ENCODE peak calls at places on chromosomes 6 and 20, in eight cellular contexts. D is heart right ventricle; U is CD4-positive, alpha-beta T cell; Q is ovary; P is mammary epithelial cell; B is left lung; F is astrocyte; L is psoas muscle. Y is an unnamed sample.
A peak's percentile ranks its signal among the peaks of the same experiment; 100 is the strongest.

GRCh38 chr6:113318553-113318952 is 538.6 kb upstream of the MARCKS start:
- DNase-seq in D (no peak), U (no peak), Q (no peak), P (no peak), B (no peak), F (peak; percentile 13), L (no peak), Y (no peak)

GRCh38 chr6:40778186-40778585 is 191.0 kb upstream of the LRFN2 start:
- DNase-seq in D (no peak), U (no peak), Q (no peak), P (peak; percentile 56), B (no peak), F (peak; percentile 23), L (no peak), Y (no peak)

GRCh38 chr6:11852061-11852619 is 73.5 kb upstream of the ADTRP start:
- DNase-seq in D (no peak), U (no peak), Q (no peak), P (no peak), B (no peak), F (no peak), L (no peak), Y (no peak)

GRCh38 chr6:107080036-107080435 is 35.3 kb downstream of the BEND3 start:
- DNase-seq in D (no peak), U (no peak), Q (no peak), P (no peak), B (no peak), F (no peak), L (no peak), Y (no peak)

GRCh38 chr6:139371421-139372253 is 2.8 kb downstream of the CITED2 start:
- DNase-seq in D (no peak), U (no peak), Q (no peak), P (no peak), B (no peak), F (peak; percentile 10), L (no peak), Y (no peak)

GRCh38 chr20:14951105-14951504 is 613.7 kb upstream of the FLRT3 start:
- DNase-seq in D (no peak), U (no peak), Q (no peak), P (peak; percentile 36), B (no peak), F (peak; percentile 3), L (no peak), Y (no peak)

GRCh38 chr20:1588869-1589460 is 30.8 kb downstream of the SIRPB1 start:
- DNase-seq in D (no peak), U (no peak), Q (no peak), P (no peak), B (no peak), F (no peak), L (no peak), Y (no peak)

GRCh38 chr20:48995599-48995998 is 50.5 kb upstream of the CSE1L start:
- DNase-seq in D (no peak), U (no peak), Q (no peak), P (no peak), B (no peak), F (no peak), L (no peak), Y (no peak)

GRCh38 chr6:106223300-106223930 is 102.1 kb downstream of the ATG5 start:
- DNase-seq in D (peak; percentile 66), U (peak; percentile 52), Q (peak; percentile 69), P (peak; percentile 58), B (no peak), F (peak; percentile 51), L (peak; percentile 21), Y (peak; percentile 53)

GRCh38 chr20:17835941-17836861 is 132.4 kb downstream of the SNX5 start:
- DNase-seq in D (peak; percentile 87), U (no peak), Q (peak; percentile 77), P (no peak), B (no peak), F (peak; percentile 95), L (peak; percentile 87), Y (no peak)

GRCh38 chr6:166032366-166033171 is 135.1 kb downstream of the TBXT start:
- DNase-seq in D (peak; percentile 76), U (no peak), Q (peak; percentile 40), P (no peak), B (no peak), F (peak; percentile 81), L (peak; percentile 60), Y (no peak)

GRCh38 chr6:38167598-38167997 is 348.1 kb downstream of the ZFAND3 start:
- DNase-seq in D (no peak), U (no peak), Q (no peak), P (no peak), B (no peak), F (no peak), L (no peak), Y (no peak)

GRCh38 chr6:112549749-112550148 is 202.6 kb downstream of the RFPL4B start:
- DNase-seq in D (no peak), U (no peak), Q (no peak), P (no peak), B (no peak), F (no peak), L (no peak), Y (no peak)

GRCh38 chr6:155121699-155122098 is 126.6 kb downstream of the TIAM2 start:
- DNase-seq in D (no peak), U (no peak), Q (no peak), P (no peak), B (no peak), F (peak; percentile 28), L (peak; percentile 35), Y (no peak)

GRCh38 chr6:5499644-5500306 is 238.5 kb downstream of the FARS2 start:
- DNase-seq in D (no peak), U (no peak), Q (no peak), P (peak; percentile 62), B (no peak), F (peak; percentile 72), L (no peak), Y (no peak)

GRCh38 chr6:153729189-153729588 is 309.9 kb upstream of the OPRM1 start:
- DNase-seq in D (no peak), U (no peak), Q (no peak), P (no peak), B (no peak), F (no peak), L (no peak), Y (no peak)

GRCh38 chr6:30093951-30094350 is 18.4 kb upstream of the RNF39 start:
- DNase-seq in D (no peak), U (no peak), Q (no peak), P (no peak), B (no peak), F (no peak), L (no peak), Y (no peak)

GRCh38 chr6:4936681-4937041 is 67.2 kb downstream of the RPP40 start:
- DNase-seq in D (peak; percentile 25), U (no peak), Q (no peak), P (no peak), B (no peak), F (peak; percentile 61), L (no peak), Y (no peak)

GRCh38 chr20:61218886-61219480 is 33.1 kb upstream of the CDH4 start:
- DNase-seq in D (no peak), U (no peak), Q (no peak), P (no peak), B (no peak), F (peak; percentile 58), L (no peak), Y (no peak)

GRCh38 chr6:45837541-45838200 is 178.0 kb downstream of the CLIC5 start:
- DNase-seq in D (no peak), U (no peak), Q (no peak), P (no peak), B (no peak), F (no peak), L (no peak), Y (no peak)

GRCh38 chr6:168163096-168163731 is 84.2 kb upstream of the FRMD1 start:
- DNase-seq in D (no peak), U (no peak), Q (no peak), P (no peak), B (no peak), F (peak; percentile 34), L (no peak), Y (no peak)
- H3K27ac ChIP-seq in D (no peak overlapping the region), U (no peak overlapping the region), Q (no peak overlapping the region), P (no peak overlapping the region), B (no peak overlapping the region), F (no peak overlapping the region), L (no peak overlapping the region), Y (no peak overlapping the region)

GRCh38 chr20:6160736-6161135 is 37.9 kb upstream of the FERMT1 start:
- DNase-seq in D (no peak), U (no peak), Q (no peak), P (no peak), B (no peak), F (no peak), L (no peak), Y (no peak)
- H3K27ac ChIP-seq in D (no peak overlapping the region), U (no peak overlapping the region), Q (no peak overlapping the region), P (no peak overlapping the region), B (no peak overlapping the region), F (no peak overlapping the region), L (no peak overlapping the region), Y (no peak overlapping the region)

GRCh38 chr20:44583179-44583578 is 800 bp downstream of the PKIG start:
- DNase-seq in D (no peak), U (no peak), Q (no peak), P (no peak), B (no peak), F (no peak), L (no peak), Y (no peak)
- H3K27ac ChIP-seq in D (peak overlapping the region; percentile 94), U (no peak overlapping the region), Q (no peak overlapping the region), P (no peak overlapping the region), B (peak overlapping the region; percentile 78), F (no peak overlapping the region), L (peak overlapping the region; percentile 96), Y (no peak overlapping the region)

GRCh38 chr20:51732454-51732791 is 35.8 kb downstream of the ATP9A start:
- DNase-seq in D (peak; percentile 12), U (no peak), Q (peak; percentile 54), P (no peak), B (no peak), F (peak; percentile 74), L (no peak), Y (no peak)
- H3K27ac ChIP-seq in D (peak overlapping the region; percentile 71), U (no peak overlapping the region), Q (peak overlapping the region; percentile 80), P (no peak overlapping the region), B (peak overlapping the region; percentile 37), F (no peak overlapping the region), L (peak overlapping the region; percentile 59), Y (no peak overlapping the region)

DNA sequence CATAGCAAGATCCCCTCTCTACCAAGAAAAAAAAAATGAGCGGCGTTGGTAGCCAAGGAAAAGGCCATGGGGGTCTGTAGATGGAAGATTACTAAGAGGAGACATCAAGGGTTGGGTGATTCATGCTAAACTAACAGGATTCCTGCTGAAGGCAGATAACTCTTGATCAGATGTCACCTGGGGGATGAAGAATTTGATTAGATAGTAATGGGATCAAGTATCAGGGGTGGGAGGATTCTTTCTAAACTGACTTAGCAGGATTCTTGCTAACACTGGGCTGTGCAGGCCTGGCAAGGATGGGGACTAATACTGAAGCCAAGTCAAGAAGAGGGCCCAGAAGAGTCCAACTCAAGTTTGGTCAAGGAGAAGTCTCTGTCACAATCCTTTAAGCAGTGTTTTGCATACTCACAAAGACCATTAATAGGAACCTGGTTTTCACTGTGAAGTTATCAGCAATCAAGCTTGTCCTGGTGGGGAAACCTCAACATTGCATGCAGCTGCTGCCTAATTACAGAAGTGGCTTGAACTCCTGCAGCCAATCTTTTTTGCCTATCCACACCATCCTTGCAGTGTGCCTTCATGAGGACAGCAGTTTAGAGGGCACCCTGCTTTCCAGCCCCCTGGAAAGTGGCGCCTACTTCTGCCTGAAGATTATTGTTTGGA is 61.3 kb downstream of the ANKRD6 start:
- DNase-seq in D (no peak), U (no peak), Q (no peak), P (no peak), B (no peak), F (no peak), L (no peak), Y (no peak)
- H3K27ac ChIP-seq in D (no peak overlapping the region), U (no peak overlapping the region), Q (no peak overlapping the region), P (no peak overlapping the region), B (no peak overlapping the region), F (no peak overlapping the region), L (no peak overlapping the region), Y (no peak overlapping the region)